ENCODE peak calls at places on chromosomes 2 and 18, in four cellular contexts. K is GM12878, H is HepG2, M is K562. V is an unnamed sample.

GRCh38 chr2:72920317-72921087 is 3.2 kb downstream of the EMX1 start:
- DNase-seq in H (no peak), M (no peak), K (no peak), V (peak)

GRCh38 chr2:120225549-120226065 is 2.4 kb upstream of the TMEM185B start:
- DNase-seq in M (no peak), H (no peak), K (no peak), V (no peak)

GRCh38 chr2:160367887-160368286 is 125.7 kb downstream of the RBMS1 start:
- DNase-seq in M (no peak), K (peak), H (no peak), V (peak)

GRCh38 chr18:7272268-7273049 is 41.6 kb downstream of the LRRC30 start:
- DNase-seq in H (peak), K (no peak), M (no peak), V (peak)

GRCh38 chr2:204015118-204015842 is 78.7 kb downstream of the ICOS start:
- DNase-seq in M (no peak), K (no peak), H (no peak), V (no peak)

GRCh38 chr2:73177645-73178255 is 24.6 kb upstream of the NOTO start:
- DNase-seq in H (no peak), M (no peak), K (no peak), V (peak)

GRCh38 chr2:215527738-215528137 is 91.9 kb upstream of the FN1 start:
- DNase-seq in K (no peak), H (no peak), M (no peak), V (no peak)

GRCh38 chr2:174971868-174972781 is 33.1 kb downstream of the CHN1 start:
- DNase-seq in H (no peak), M (no peak), K (no peak), V (no peak)

GRCh38 chr18:44609210-44609941 is 71.3 kb upstream of the SETBP1 start:
- DNase-seq in K (no peak), M (no peak), H (no peak), V (no peak)
- TF ChIP-seq JUNB in K (no peak), M (no peak), H (no peak), V (no peak)

GRCh38 chr2:156181208-156181607 is 151.3 kb downstream of the NR4A2 start:
- DNase-seq in M (no peak), H (no peak), K (no peak), V (peak)

GRCh38 chr2:156170929-156171328 is 161.6 kb downstream of the NR4A2 start:
- DNase-seq in M (no peak), K (no peak), H (no peak), V (no peak)

GRCh38 chr2:156177654-156178053 is 154.9 kb downstream of the NR4A2 start:
- DNase-seq in H (peak), K (no peak), M (no peak), V (no peak)

GRCh38 chr2:156175946-156176345 is 156.6 kb downstream of the NR4A2 start:
- DNase-seq in M (no peak), K (no peak), H (no peak), V (no peak)
- TF ChIP-seq POLR2AphosphoS5 in M (no peak), K (no peak), H (no peak), V (no peak)

GRCh38 chr2:172783091-172783898 is 47.6 kb downstream of the RAPGEF4 start:
- DNase-seq in M (no peak), H (peak), K (no peak), V (peak)
- TF ChIP-seq CREB1 in M (no peak), H (no peak), K (no peak), V (no peak)

DNA sequence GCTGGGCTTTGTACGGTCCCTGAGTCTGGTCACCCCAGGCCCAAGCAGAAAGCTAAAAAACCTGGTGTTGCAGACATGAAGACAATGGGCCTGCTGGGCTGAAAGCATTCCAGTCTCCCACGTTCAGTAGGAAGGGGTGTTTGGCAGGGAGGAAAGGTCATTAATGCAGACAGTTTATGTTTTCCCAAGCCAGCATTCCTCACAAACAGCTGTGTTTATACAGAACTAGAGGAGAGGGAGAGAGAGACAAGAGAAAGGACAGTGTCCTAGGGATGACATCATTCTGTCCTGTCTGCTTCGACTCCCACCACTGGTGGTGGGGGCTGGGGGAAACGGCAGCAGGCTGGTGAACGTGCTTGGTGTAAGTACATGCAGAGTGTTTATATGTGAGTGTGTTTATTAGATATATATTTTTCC is 380.6 kb downstream of the TNS1 start:
- DNase-seq in M (no peak), H (peak), K (no peak), V (peak)
- TF ChIP-seq JUNB in M (no peak), H (no peak), K (no peak), V (no peak)

DNA sequence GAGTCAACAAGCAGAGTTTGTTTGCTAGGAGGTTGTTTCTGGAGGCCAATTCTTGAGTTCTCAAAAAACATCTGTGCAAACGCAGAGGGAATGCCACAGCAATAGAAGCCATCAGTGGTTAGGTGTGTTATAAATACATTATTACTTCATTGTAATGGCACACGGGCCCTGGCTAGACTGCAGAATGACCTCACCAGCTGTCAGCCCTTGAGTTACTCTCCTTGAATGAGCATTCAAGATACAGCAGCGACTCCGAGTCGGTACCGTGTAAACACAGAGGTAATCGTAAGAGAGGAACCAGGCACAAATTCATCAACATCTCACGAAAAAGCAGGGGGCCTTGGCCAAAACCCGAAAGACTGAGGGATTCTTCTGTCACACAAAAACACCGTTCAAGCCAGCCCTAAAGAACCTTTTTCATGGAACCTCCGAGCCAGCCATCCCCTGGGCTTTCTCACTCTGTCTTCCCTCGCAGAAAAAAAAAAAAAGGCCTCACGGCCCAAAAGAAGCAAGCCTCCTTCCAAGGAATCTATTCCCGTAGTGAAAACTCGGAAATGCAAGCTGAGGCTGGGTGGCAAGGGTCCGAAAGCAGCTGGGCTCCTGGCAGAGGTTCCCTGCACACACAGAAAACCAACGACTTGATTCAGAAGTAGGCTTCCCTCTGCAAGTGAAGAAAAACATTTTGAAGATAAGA is 133.7 kb upstream of the MEIS1 start:
- DNase-seq in K (no peak), H (no peak), M (no peak), V (no peak)
- TF ChIP-seq POLR2AphosphoS5 in K (no peak), H (no peak), M (no peak), V (no peak)

GRCh38 chr2:121723316-121723715 is 13.4 kb downstream of the NIFK start:
- DNase-seq in M (no peak), H (no peak), K (no peak), V (no peak)

GRCh38 chr2:121727332-121727731 is 9.3 kb downstream of the NIFK start:
- DNase-seq in H (no peak), M (no peak), K (no peak), V (no peak)

GRCh38 chr2:121717529-121717928 is 19.1 kb downstream of the NIFK start:
- DNase-seq in M (no peak), K (no peak), H (no peak), V (no peak)

GRCh38 chr2:121722479-121722878 is 14.2 kb downstream of the NIFK start:
- DNase-seq in K (no peak), H (no peak), M (no peak), V (no peak)

GRCh38 chr2:121721926-121722325 is 14.7 kb downstream of the NIFK start:
- DNase-seq in M (no peak), H (no peak), K (no peak), V (no peak)
- TF ChIP-seq CREB1 in M (no peak), H (no peak), K (no peak), V (no peak)

GRCh38 chr18:46452820-46453219 is 204.2 kb downstream of the LOXHD1 start:
- DNase-seq in K (no peak), M (no peak), H (no peak), V (no peak)
- TF ChIP-seq JUNB in K (no peak), M (no peak), H (no peak), V (no peak)